ENCODE peak calls at places on chromosomes 4 and X, in nine cellular contexts. One of them, this sample, is unnamed.

GRCh38 chrX:31333181-31333831 is 261.5 kb upstream of the FTHL17 start:
- DNase-seq in glutamatergic neuron: no peak
- DNase-seq in SK-N-SH: no peak
- DNase-seq in GM04504: no peak
- DNase-seq in kidney tubule cell: peak
- DNase-seq in aorta: no peak
- DNase-seq in activated T-helper 1 cell treated with anti-CD3 and anti-CD28 coated beads, Interleukin-12 subunit alpha, Interleukin-12 subunit beta, Interleukin-2, Interleukin-4 antibody, amounts not matched to agents 30 ng/mL and 10 ng/mL and 1 ng/mL, durations not matched to agents 14 hours and 24 hours and 36 hours: no peak
- DNase-seq in NCI-H1105: no peak
- DNase-seq in amniotic stem cell: peak
- DNase-seq in this sample: no peak

GRCh38 chr4:152398060-152398459 is 137.8 kb downstream of the FBXW7 start:
- DNase-seq in glutamatergic neuron: no peak
- DNase-seq in aorta: no peak
- DNase-seq in GM04504: no peak
- DNase-seq in SK-N-SH: peak
- DNase-seq in NCI-H1105: no peak
- DNase-seq in activated T-helper 1 cell treated with anti-CD3 and anti-CD28 coated beads, Interleukin-12 subunit alpha, Interleukin-12 subunit beta, Interleukin-2, Interleukin-4 antibody, amounts not matched to agents 30 ng/mL and 10 ng/mL and 1 ng/mL, durations not matched to agents 14 hours and 24 hours and 36 hours: no peak
- DNase-seq in amniotic stem cell: no peak
- DNase-seq in kidney tubule cell: no peak
- DNase-seq in this sample: no peak

GRCh38 chr4:3442460-3442958 is 741 bp downstream of the HGFAC start:
- DNase-seq in glutamatergic neuron: peak
- DNase-seq in NCI-H1105: no peak
- DNase-seq in SK-N-SH: no peak
- DNase-seq in kidney tubule cell: no peak
- DNase-seq in amniotic stem cell: no peak
- DNase-seq in aorta: no peak
- DNase-seq in GM04504: no peak
- DNase-seq in activated T-helper 1 cell treated with anti-CD3 and anti-CD28 coated beads, Interleukin-12 subunit alpha, Interleukin-12 subunit beta, Interleukin-2, Interleukin-4 antibody, amounts not matched to agents 30 ng/mL and 10 ng/mL and 1 ng/mL, durations not matched to agents 14 hours and 24 hours and 36 hours: no peak
- DNase-seq in this sample: no peak

GRCh38 chr4:99828477-99828876 is 11.8 kb downstream of the DAPP1 start:
- DNase-seq in NCI-H1105: no peak
- DNase-seq in GM04504: no peak
- DNase-seq in glutamatergic neuron: no peak
- DNase-seq in aorta: no peak
- DNase-seq in activated T-helper 1 cell treated with anti-CD3 and anti-CD28 coated beads, Interleukin-12 subunit alpha, Interleukin-12 subunit beta, Interleukin-2, Interleukin-4 antibody, amounts not matched to agents 30 ng/mL and 10 ng/mL and 1 ng/mL, durations not matched to agents 14 hours and 24 hours and 36 hours: no peak
- DNase-seq in amniotic stem cell: no peak
- DNase-seq in SK-N-SH: no peak
- DNase-seq in kidney tubule cell: no peak
- DNase-seq in this sample: no peak

GRCh38 chrX:51857159-51857733 is 36.2 kb upstream of the MAGED1 start:
- DNase-seq in NCI-H1105: no peak
- DNase-seq in glutamatergic neuron: no peak
- DNase-seq in SK-N-SH: no peak
- DNase-seq in activated T-helper 1 cell treated with anti-CD3 and anti-CD28 coated beads, Interleukin-12 subunit alpha, Interleukin-12 subunit beta, Interleukin-2, Interleukin-4 antibody, amounts not matched to agents 30 ng/mL and 10 ng/mL and 1 ng/mL, durations not matched to agents 14 hours and 24 hours and 36 hours: no peak
- DNase-seq in aorta: no peak
- DNase-seq in kidney tubule cell: no peak
- DNase-seq in amniotic stem cell: no peak
- DNase-seq in GM04504: no peak
- DNase-seq in this sample: no peak

GRCh38 chr4:186606593-186606992 is 51.2 kb upstream of the MTNR1A start:
- DNase-seq in NCI-H1105: no peak
- DNase-seq in GM04504: no peak
- DNase-seq in aorta: no peak
- DNase-seq in glutamatergic neuron: no peak
- DNase-seq in SK-N-SH: no peak
- DNase-seq in activated T-helper 1 cell treated with anti-CD3 and anti-CD28 coated beads, Interleukin-12 subunit alpha, Interleukin-12 subunit beta, Interleukin-2, Interleukin-4 antibody, amounts not matched to agents 30 ng/mL and 10 ng/mL and 1 ng/mL, durations not matched to agents 14 hours and 24 hours and 36 hours: no peak
- DNase-seq in kidney tubule cell: no peak
- DNase-seq in amniotic stem cell: peak
- DNase-seq in this sample: no peak

GRCh38 chr4:133799916-133800315 is 401.7 kb downstream of the PABPC4L start:
- DNase-seq in kidney tubule cell: no peak
- DNase-seq in amniotic stem cell: no peak
- DNase-seq in NCI-H1105: no peak
- DNase-seq in GM04504: no peak
- DNase-seq in SK-N-SH: no peak
- DNase-seq in glutamatergic neuron: no peak
- DNase-seq in aorta: no peak
- DNase-seq in activated T-helper 1 cell treated with anti-CD3 and anti-CD28 coated beads, Interleukin-12 subunit alpha, Interleukin-12 subunit beta, Interleukin-2, Interleukin-4 antibody, amounts not matched to agents 30 ng/mL and 10 ng/mL and 1 ng/mL, durations not matched to agents 14 hours and 24 hours and 36 hours: no peak
- DNase-seq in this sample: no peak

GRCh38 chr4:119300072-119300387 is 21.9 kb downstream of the FABP2 start:
- DNase-seq in amniotic stem cell: no peak
- DNase-seq in aorta: peak
- DNase-seq in SK-N-SH: peak
- DNase-seq in kidney tubule cell: no peak
- DNase-seq in GM04504: peak
- DNase-seq in NCI-H1105: no peak
- DNase-seq in activated T-helper 1 cell treated with anti-CD3 and anti-CD28 coated beads, Interleukin-12 subunit alpha, Interleukin-12 subunit beta, Interleukin-2, Interleukin-4 antibody, amounts not matched to agents 30 ng/mL and 10 ng/mL and 1 ng/mL, durations not matched to agents 14 hours and 24 hours and 36 hours: peak
- DNase-seq in glutamatergic neuron: peak
- DNase-seq in this sample: no peak

GRCh38 chrX:107716045-107716684 is 59.4 kb downstream of the TSC22D3 start:
- DNase-seq in GM04504: no peak
- DNase-seq in activated T-helper 1 cell treated with anti-CD3 and anti-CD28 coated beads, Interleukin-12 subunit alpha, Interleukin-12 subunit beta, Interleukin-2, Interleukin-4 antibody, amounts not matched to agents 30 ng/mL and 10 ng/mL and 1 ng/mL, durations not matched to agents 14 hours and 24 hours and 36 hours: no peak
- DNase-seq in NCI-H1105: no peak
- DNase-seq in SK-N-SH: peak
- DNase-seq in amniotic stem cell: no peak
- DNase-seq in glutamatergic neuron: peak
- DNase-seq in aorta: peak
- DNase-seq in kidney tubule cell: peak
- DNase-seq in this sample: no peak

GRCh38 chr4:40924096-40924792 is 174.5 kb downstream of the NSUN7 start:
- DNase-seq in kidney tubule cell: peak
- DNase-seq in amniotic stem cell: peak
- DNase-seq in SK-N-SH: peak
- DNase-seq in glutamatergic neuron: peak
- DNase-seq in NCI-H1105: peak
- DNase-seq in activated T-helper 1 cell treated with anti-CD3 and anti-CD28 coated beads, Interleukin-12 subunit alpha, Interleukin-12 subunit beta, Interleukin-2, Interleukin-4 antibody, amounts not matched to agents 30 ng/mL and 10 ng/mL and 1 ng/mL, durations not matched to agents 14 hours and 24 hours and 36 hours: peak
- DNase-seq in aorta: peak
- DNase-seq in GM04504: no peak
- DNase-seq in this sample: peak

GRCh38 chr4:189001283-189001970 is 862.2 kb downstream of the TRIML1 start:
- DNase-seq in SK-N-SH: no peak
- DNase-seq in glutamatergic neuron: no peak
- DNase-seq in NCI-H1105: no peak
- DNase-seq in kidney tubule cell: no peak
- DNase-seq in activated T-helper 1 cell treated with anti-CD3 and anti-CD28 coated beads, Interleukin-12 subunit alpha, Interleukin-12 subunit beta, Interleukin-2, Interleukin-4 antibody, amounts not matched to agents 30 ng/mL and 10 ng/mL and 1 ng/mL, durations not matched to agents 14 hours and 24 hours and 36 hours: no peak
- DNase-seq in amniotic stem cell: no peak
- DNase-seq in aorta: no peak
- DNase-seq in GM04504: no peak
- DNase-seq in this sample: no peak

GRCh38 chrX:82677281-82677680 is 830.8 kb upstream of the POU3F4 start:
- DNase-seq in NCI-H1105: no peak
- DNase-seq in glutamatergic neuron: no peak
- DNase-seq in kidney tubule cell: no peak
- DNase-seq in GM04504: no peak
- DNase-seq in activated T-helper 1 cell treated with anti-CD3 and anti-CD28 coated beads, Interleukin-12 subunit alpha, Interleukin-12 subunit beta, Interleukin-2, Interleukin-4 antibody, amounts not matched to agents 30 ng/mL and 10 ng/mL and 1 ng/mL, durations not matched to agents 14 hours and 24 hours and 36 hours: no peak
- DNase-seq in aorta: no peak
- DNase-seq in SK-N-SH: no peak
- DNase-seq in amniotic stem cell: no peak
- DNase-seq in this sample: no peak

GRCh38 chrX:1851527-1851926 is 236.7 kb downstream of the ASMT start:
- DNase-seq in SK-N-SH: no peak
- DNase-seq in GM04504: no peak
- DNase-seq in activated T-helper 1 cell treated with anti-CD3 and anti-CD28 coated beads, Interleukin-12 subunit alpha, Interleukin-12 subunit beta, Interleukin-2, Interleukin-4 antibody, amounts not matched to agents 30 ng/mL and 10 ng/mL and 1 ng/mL, durations not matched to agents 14 hours and 24 hours and 36 hours: no peak
- DNase-seq in glutamatergic neuron: no peak
- DNase-seq in amniotic stem cell: no peak
- DNase-seq in aorta: peak
- DNase-seq in kidney tubule cell: no peak
- DNase-seq in NCI-H1105: no peak
- DNase-seq in this sample: no peak